ENCODE peak calls at places on chromosomes 5 and 9, in nine cellular contexts. P is Panc1, S is SK-N-SH, U is vagina, D is GM23338, C is HCT116, M is HepG2, X is endothelial cell of umbilical vein, G is breast epithelium. E is an unnamed sample.

GRCh38 chr9:76595645-76596044 is 136.7 kb downstream of the GCNT1 start:
- DNase-seq in C (no peak), U (no peak), S (no peak), G (no peak), D (no peak), P (no peak), X (no peak), M (no peak), E (no peak)

GRCh38 chr9:98318041-98318790 is 62.8 kb upstream of the TBC1D2 start:
- DNase-seq in D (no peak), M (no peak), X (no peak), U (no peak), S (no peak), P (no peak), C (no peak), G (no peak), E (no peak)

GRCh38 chr9:98289811-98290210 is 34.4 kb upstream of the TBC1D2 start:
- DNase-seq in X (no peak), P (no peak), G (no peak), S (peak; percentile 40), C (no peak), D (no peak), M (no peak), U (no peak), E (no peak)

GRCh38 chr5:157431544-157432200 is 28.3 kb upstream of the NIPAL4 start:
- DNase-seq in C (peak; percentile 38), S (no peak), D (peak; percentile 65), U (no peak), X (peak; percentile 64), M (peak; percentile 34), G (no peak), P (peak; percentile 24), E (peak; percentile 33)

GRCh38 chr9:26937816-26938371 is 9.1 kb downstream of the PLAA start:
- DNase-seq in G (no peak), S (no peak), D (no peak), P (no peak), M (no peak), X (no peak), C (no peak), U (no peak), E (no peak)

GRCh38 chr9:127336708-127337352 is 60.1 kb upstream of the SLC2A8 start:
- DNase-seq in P (peak; percentile 76), G (peak; percentile 82), C (peak; percentile 69), X (peak; percentile 98), U (no peak), M (peak; percentile 16), S (no peak), D (no peak), E (peak; percentile 64)

GRCh38 chr5:35859101-35859661 is 2.5 kb downstream of the IL7R start:
- DNase-seq in U (no peak), S (no peak), M (no peak), X (peak; percentile 40), P (no peak), D (peak; percentile 2), C (no peak), G (no peak), E (no peak)

GRCh38 chr5:138655530-138656245 is 80.5 kb upstream of the HSPA9 start:
- DNase-seq in S (no peak), U (no peak), D (no peak), C (no peak), M (peak; percentile 27), X (peak; percentile 67), P (no peak), G (peak; percentile 65), E (no peak)

GRCh38 chr9:107307331-107307730 is 24.3 kb downstream of the RAD23B start:
- DNase-seq in X (no peak), D (no peak), C (no peak), P (no peak), G (no peak), M (no peak), S (no peak), U (no peak), E (no peak)

GRCh38 chr5:54646285-54647101 is 128.9 kb downstream of the SNX18 start:
- DNase-seq in M (no peak), P (no peak), C (no peak), S (no peak), U (no peak), D (peak; percentile 49), X (peak; percentile 73), G (peak; percentile 70), E (peak; percentile 13)

GRCh38 chr9:76560481-76560891 is 101.5 kb downstream of the GCNT1 start:
- DNase-seq in M (no peak), P (no peak), C (no peak), G (peak; percentile 46), S (no peak), X (no peak), D (no peak), U (no peak), E (no peak)

GRCh38 chr5:180343110-180343845 is 9.9 kb downstream of the GFPT2 start:
- DNase-seq in P (no peak), G (no peak), D (peak; percentile 88), C (no peak), U (no peak), M (no peak), X (no peak), S (no peak), E (no peak)

GRCh38 chr5:60161340-60161934 is 267.9 kb upstream of the PDE4D start:
- DNase-seq in M (peak; percentile 3), C (peak; percentile 8), D (peak; percentile 68), X (peak; percentile 28), S (peak; percentile 42), P (peak; percentile 7), G (no peak), U (no peak), E (no peak)

GRCh38 chr5:137754961-137755762 is 999 bp upstream of the HNRNPA0 start:
- DNase-seq in M (no peak), P (no peak), G (no peak), D (no peak), C (no peak), U (no peak), S (no peak), X (no peak), E (no peak)

GRCh38 chr5:31361234-31361633 is 167.7 kb downstream of the CDH6 start:
- DNase-seq in U (no peak), D (no peak), S (peak; percentile 22), P (no peak), M (no peak), G (no peak), X (no peak), C (no peak), E (no peak)
- TF ChIP-seq POLR2AphosphoS5 in U (no peak), D (no peak), S (peak; percentile 71), P (no peak), M (no peak), G (no peak), X (no peak), C (no peak), E (no peak)

DNA sequence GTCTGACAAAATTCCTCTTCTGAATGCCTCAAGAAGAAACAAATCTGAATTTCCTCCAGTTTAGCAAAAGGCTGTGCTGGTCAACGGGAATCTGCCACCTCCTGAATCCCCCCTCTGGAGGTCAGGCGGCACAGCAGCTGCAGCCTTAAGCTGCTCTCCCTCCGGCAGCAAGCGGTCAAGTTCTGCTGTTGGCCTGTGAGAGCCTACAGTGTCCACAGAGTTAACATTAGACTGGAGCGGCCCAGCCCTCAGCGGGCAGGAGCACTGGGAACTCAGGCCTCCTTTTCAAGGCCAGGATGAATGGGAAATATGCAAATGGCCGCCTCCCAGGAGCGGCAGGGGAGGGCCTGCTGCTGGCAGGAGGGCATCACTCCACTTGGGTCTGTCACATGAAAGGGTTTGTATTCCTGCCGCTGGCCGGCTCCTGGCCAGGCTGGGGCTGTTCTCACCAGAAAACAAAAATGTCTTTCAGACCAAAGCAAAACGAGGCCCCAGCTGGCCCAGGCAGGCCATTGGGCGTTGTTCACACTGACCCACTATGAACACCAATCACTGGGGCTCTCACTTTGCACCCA is 8.2 kb downstream of the ACSL6 start:
- DNase-seq in P (no peak), X (no peak), S (peak; percentile 33), U (no peak), D (peak; percentile 72), C (no peak), G (no peak), M (peak; percentile 94), E (no peak)
- TF ChIP-seq CTCF in P (no peak), X (no peak), S (no peak), U (no peak), D (peak; percentile 23), C (no peak), G (no peak), M (peak; percentile 65), E (no peak)

DNA sequence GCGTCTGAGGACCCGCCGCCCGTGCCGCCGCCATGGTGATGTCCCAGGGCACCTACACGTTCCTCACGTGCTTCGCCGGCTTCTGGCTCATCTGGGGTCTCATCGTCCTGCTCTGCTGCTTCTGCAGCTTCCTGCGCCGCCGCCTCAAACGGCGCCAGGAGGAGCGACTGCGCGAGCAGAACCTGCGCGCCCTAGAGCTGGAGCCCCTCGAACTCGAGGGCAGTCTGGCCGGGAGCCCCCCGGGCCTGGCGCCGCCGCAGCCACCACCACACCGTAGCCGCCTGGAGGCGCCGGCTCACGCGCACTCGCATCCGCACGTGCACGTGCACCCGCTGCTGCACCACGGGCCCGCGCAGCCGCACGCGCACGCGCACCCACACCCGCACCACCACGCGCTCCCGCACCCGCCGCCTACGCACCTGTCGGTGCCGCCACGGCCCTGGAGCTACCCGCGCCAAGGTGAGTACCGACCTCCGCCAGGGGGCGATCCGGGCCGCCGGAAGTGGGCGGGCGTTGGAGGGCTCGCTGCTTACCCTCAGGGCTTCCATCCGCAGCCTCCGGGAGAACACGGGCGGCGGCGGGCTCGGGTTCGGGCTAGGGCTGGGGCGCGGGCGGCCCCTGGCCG is 8.5 kb downstream of the PRR7 start:
- DNase-seq in U (no peak), X (peak; percentile 75), G (no peak), P (peak; percentile 48), C (peak; percentile 76), S (peak; percentile 75), D (peak; percentile 95), M (peak; percentile 79), E (peak; percentile 71)
- TF ChIP-seq POLR2AphosphoS5 in U (no peak), X (peak; percentile 82), G (no peak), P (no peak), C (peak; percentile 61), S (no peak), D (peak; percentile 68), M (peak; percentile 65), E (no peak)

GRCh38 chr9:131864531-131864930 is 124.7 kb upstream of the RAPGEF1 start:
- DNase-seq in G (no peak), S (no peak), D (no peak), U (no peak), P (no peak), M (no peak), C (no peak), X (no peak), E (no peak)
- TF ChIP-seq CTCF in G (no peak), S (no peak), D (no peak), U (no peak), P (no peak), M (no peak), C (no peak), X (no peak), E (no peak)

GRCh38 chr9:121267689-121268597 is at the start of gene GSN:
- DNase-seq in C (no peak), M (peak; percentile 47), G (peak; percentile 70), P (no peak), X (peak; percentile 68), D (peak; percentile 88), S (peak; percentile 95), U (no peak), E (peak; percentile 80)
- TF ChIP-seq POLR2AphosphoS5 in C (peak; percentile 84), M (peak; percentile 44), G (peak; percentile 76), P (peak; percentile 52), X (peak; percentile 32), D (peak; percentile 64), S (peak; percentile 74), U (no peak), E (peak; percentile 48)

GRCh38 chr5:75654693-75655315 is 43.6 kb downstream of the ANKDD1B start:
- DNase-seq in U (no peak), P (no peak), M (no peak), S (no peak), C (no peak), D (no peak), X (no peak), G (no peak), E (no peak)
- TF ChIP-seq CTCF in U (no peak), P (no peak), M (no peak), S (no peak), C (no peak), D (no peak), X (no peak), G (no peak), E (no peak)